ENCODE peak calls at places on chromosomes 11 and 22, in six cellular contexts. One of them, this sample, is unnamed.

GRCh38 chr22:27318516-27318915 is 483.0 kb downstream of the MN1 start:
- DNase-seq in AG09319: peak
- DNase-seq in A549: no peak
- DNase-seq in astrocyte: peak
- DNase-seq in CD8-positive, alpha-beta memory T cell: no peak
- DNase-seq in A172: no peak
- DNase-seq in this sample: no peak

GRCh38 chr22:47303161-47303890 is 540.9 kb downstream of the TBC1D22A start:
- DNase-seq in AG09319: no peak
- DNase-seq in A549: no peak
- DNase-seq in astrocyte: no peak
- DNase-seq in CD8-positive, alpha-beta memory T cell: no peak
- DNase-seq in A172: no peak
- DNase-seq in this sample: no peak

GRCh38 chr11:76236092-76237026 is 30.1 kb upstream of the WNT11 start:
- DNase-seq in AG09319: no peak
- DNase-seq in A549: peak
- DNase-seq in astrocyte: peak
- DNase-seq in CD8-positive, alpha-beta memory T cell: peak
- DNase-seq in A172: peak
- DNase-seq in this sample: peak

GRCh38 chr11:95419915-95420314 is 188.9 kb upstream of the SESN3 start:
- DNase-seq in AG09319: peak
- DNase-seq in A549: no peak
- DNase-seq in astrocyte: peak
- DNase-seq in CD8-positive, alpha-beta memory T cell: no peak
- DNase-seq in A172: no peak
- DNase-seq in this sample: no peak

GRCh38 chr11:69157156-69157821 is 1.6 kb downstream of the SMIM38 start:
- DNase-seq in AG09319: no peak
- DNase-seq in A549: no peak
- DNase-seq in astrocyte: peak
- DNase-seq in CD8-positive, alpha-beta memory T cell: peak
- DNase-seq in A172: no peak
- DNase-seq in this sample: no peak

GRCh38 chr11:69874984-69875673 is 55.9 kb upstream of the FGF3 start:
- DNase-seq in AG09319: no peak
- DNase-seq in A549: no peak
- DNase-seq in astrocyte: no peak
- DNase-seq in CD8-positive, alpha-beta memory T cell: no peak
- DNase-seq in A172: no peak
- DNase-seq in this sample: no peak

GRCh38 chr11:81989093-81989492 is 744.6 kb downstream of the FAM181B start:
- DNase-seq in AG09319: no peak
- DNase-seq in A549: no peak
- DNase-seq in astrocyte: peak
- DNase-seq in CD8-positive, alpha-beta memory T cell: no peak
- DNase-seq in A172: peak
- DNase-seq in this sample: no peak

GRCh38 chr11:14645985-14646900 is 2.6 kb downstream of the PDE3B start:
- DNase-seq in AG09319: no peak
- DNase-seq in A549: no peak
- DNase-seq in astrocyte: no peak
- DNase-seq in CD8-positive, alpha-beta memory T cell: no peak
- DNase-seq in A172: no peak
- DNase-seq in this sample: no peak

GRCh38 chr11:118615996-118616395 is 8.6 kb downstream of the PHLDB1 start:
- DNase-seq in AG09319: no peak
- DNase-seq in A549: no peak
- DNase-seq in astrocyte: no peak
- DNase-seq in CD8-positive, alpha-beta memory T cell: no peak
- DNase-seq in A172: no peak
- DNase-seq in this sample: no peak

GRCh38 chr11:128901655-128902514 is 10.7 kb downstream of the KCNJ5 start:
- DNase-seq in AG09319: no peak
- DNase-seq in A549: no peak
- DNase-seq in astrocyte: no peak
- DNase-seq in CD8-positive, alpha-beta memory T cell: no peak
- DNase-seq in A172: no peak
- DNase-seq in this sample: no peak

GRCh38 chr11:30917859-30918478 is 331.8 kb upstream of the MPPED2 start:
- DNase-seq in AG09319: no peak
- DNase-seq in A549: peak
- DNase-seq in astrocyte: peak
- DNase-seq in CD8-positive, alpha-beta memory T cell: no peak
- DNase-seq in A172: peak
- DNase-seq in this sample: no peak

GRCh38 chr11:34621876-34622275 is 983 bp downstream of the EHF start:
- DNase-seq in AG09319: no peak
- DNase-seq in A549: no peak
- DNase-seq in astrocyte: no peak
- DNase-seq in CD8-positive, alpha-beta memory T cell: no peak
- DNase-seq in A172: no peak
- DNase-seq in this sample: no peak

GRCh38 chr11:118142081-118142480 is 10.5 kb downstream of the SCN4B start:
- DNase-seq in AG09319: no peak
- DNase-seq in A549: peak
- DNase-seq in astrocyte: no peak
- DNase-seq in CD8-positive, alpha-beta memory T cell: no peak
- DNase-seq in A172: no peak
- DNase-seq in this sample: no peak

GRCh38 chr11:26234451-26234850 is 97.5 kb upstream of the ANO3 start:
- DNase-seq in AG09319: no peak
- DNase-seq in A549: no peak
- DNase-seq in astrocyte: peak
- DNase-seq in CD8-positive, alpha-beta memory T cell: no peak
- DNase-seq in A172: no peak
- DNase-seq in this sample: no peak

GRCh38 chr22:36898690-36899089 is 14.7 kb upstream of the CSF2RB start:
- DNase-seq in AG09319: no peak
- DNase-seq in A549: no peak
- DNase-seq in astrocyte: no peak
- DNase-seq in CD8-positive, alpha-beta memory T cell: no peak
- DNase-seq in A172: no peak
- DNase-seq in this sample: no peak

GRCh38 chr11:81005595-81005994 is 1564.8 kb upstream of the TENM4 start:
- DNase-seq in AG09319: no peak
- DNase-seq in A549: peak
- DNase-seq in astrocyte: peak
- DNase-seq in CD8-positive, alpha-beta memory T cell: no peak
- DNase-seq in A172: peak
- DNase-seq in this sample: no peak

GRCh38 chr11:47109882-47110281 is 66.8 kb downstream of the ARFGAP2 start:
- DNase-seq in AG09319: no peak
- DNase-seq in A549: no peak
- DNase-seq in astrocyte: no peak
- DNase-seq in CD8-positive, alpha-beta memory T cell: no peak
- DNase-seq in A172: no peak
- DNase-seq in this sample: no peak

GRCh38 chr11:61062181-61062955 is 39.9 kb upstream of the CD5 start:
- DNase-seq in AG09319: no peak
- DNase-seq in A549: no peak
- DNase-seq in astrocyte: no peak
- DNase-seq in CD8-positive, alpha-beta memory T cell: no peak
- DNase-seq in A172: no peak
- DNase-seq in this sample: no peak

GRCh38 chr11:69215784-69216415 is 60.2 kb downstream of the SMIM38 start:
- DNase-seq in AG09319: no peak
- DNase-seq in A549: peak
- DNase-seq in astrocyte: peak
- DNase-seq in CD8-positive, alpha-beta memory T cell: no peak
- DNase-seq in A172: peak
- DNase-seq in this sample: no peak

GRCh38 chr11:86274503-86274902 is 27.5 kb upstream of the HIKESHI start:
- DNase-seq in AG09319: no peak
- DNase-seq in A549: no peak
- DNase-seq in astrocyte: no peak
- DNase-seq in CD8-positive, alpha-beta memory T cell: no peak
- DNase-seq in A172: no peak
- DNase-seq in this sample: no peak

GRCh38 chr11:22472306-22472705 is 134.1 kb downstream of the SLC17A6 start:
- DNase-seq in AG09319: no peak
- DNase-seq in A549: peak
- DNase-seq in astrocyte: no peak
- DNase-seq in CD8-positive, alpha-beta memory T cell: no peak
- DNase-seq in A172: no peak
- DNase-seq in this sample: no peak

GRCh38 chr11:94281321-94281720 is 23.1 kb upstream of the IZUMO1R start:
- DNase-seq in AG09319: no peak
- DNase-seq in A549: no peak
- DNase-seq in astrocyte: no peak
- DNase-seq in CD8-positive, alpha-beta memory T cell: no peak
- DNase-seq in A172: no peak
- DNase-seq in this sample: no peak

GRCh38 chr11:128302425-128303186 is 284.8 kb downstream of the ETS1 start:
- DNase-seq in AG09319: no peak
- DNase-seq in A549: no peak
- DNase-seq in astrocyte: no peak
- DNase-seq in CD8-positive, alpha-beta memory T cell: peak
- DNase-seq in A172: no peak
- DNase-seq in this sample: peak

GRCh38 chr11:71212871-71213559 is 39.4 kb downstream of the SHANK2 start:
- DNase-seq in AG09319: no peak
- DNase-seq in A549: no peak
- DNase-seq in astrocyte: no peak
- DNase-seq in CD8-positive, alpha-beta memory T cell: no peak
- DNase-seq in A172: no peak
- DNase-seq in this sample: no peak

GRCh38 chr22:35311551-35311999 is 11.9 kb downstream of the TOM1 start:
- DNase-seq in AG09319: no peak
- DNase-seq in A549: no peak
- DNase-seq in astrocyte: no peak
- DNase-seq in CD8-positive, alpha-beta memory T cell: no peak
- DNase-seq in A172: no peak
- DNase-seq in this sample: no peak

GRCh38 chr11:126791446-126791845 is 209.1 kb downstream of the KIRREL3 start:
- DNase-seq in AG09319: no peak
- DNase-seq in A549: no peak
- DNase-seq in astrocyte: no peak
- DNase-seq in CD8-positive, alpha-beta memory T cell: no peak
- DNase-seq in A172: no peak
- DNase-seq in this sample: no peak

GRCh38 chr11:67002921-67003411 is 20.0 kb upstream of the SYT12 start:
- DNase-seq in AG09319: no peak
- DNase-seq in A549: no peak
- DNase-seq in astrocyte: no peak
- DNase-seq in CD8-positive, alpha-beta memory T cell: no peak
- DNase-seq in A172: no peak
- DNase-seq in this sample: no peak

GRCh38 chr11:131724436-131724995 is 354.1 kb downstream of the NTM start:
- DNase-seq in AG09319: no peak
- DNase-seq in A549: no peak
- DNase-seq in astrocyte: no peak
- DNase-seq in CD8-positive, alpha-beta memory T cell: no peak
- DNase-seq in A172: no peak
- DNase-seq in this sample: no peak

GRCh38 chr22:48140261-48140660 is 1377.8 kb downstream of the TBC1D22A start:
- DNase-seq in AG09319: no peak
- DNase-seq in A549: no peak
- DNase-seq in astrocyte: no peak
- DNase-seq in CD8-positive, alpha-beta memory T cell: no peak
- DNase-seq in A172: no peak
- DNase-seq in this sample: no peak

GRCh38 chr11:75453916-75454655 is 21.1 kb upstream of the KLHL35 start:
- DNase-seq in AG09319: peak
- DNase-seq in A549: no peak
- DNase-seq in astrocyte: peak
- DNase-seq in CD8-positive, alpha-beta memory T cell: no peak
- DNase-seq in A172: peak
- DNase-seq in this sample: no peak

GRCh38 chr22:39290724-39291161 is 28.7 kb downstream of the RPL3 start:
- DNase-seq in AG09319: no peak
- DNase-seq in A549: peak
- DNase-seq in astrocyte: peak
- DNase-seq in CD8-positive, alpha-beta memory T cell: no peak
- DNase-seq in A172: peak
- DNase-seq in this sample: no peak

GRCh38 chr11:62398011-62398994 is 20.5 kb upstream of the SCGB1A1 start:
- DNase-seq in AG09319: no peak
- DNase-seq in A549: peak
- DNase-seq in astrocyte: peak
- DNase-seq in CD8-positive, alpha-beta memory T cell: peak
- DNase-seq in A172: peak
- DNase-seq in this sample: no peak

GRCh38 chr22:25668437-25668836 is 73.6 kb upstream of the MYO18B start:
- DNase-seq in AG09319: peak
- DNase-seq in A549: peak
- DNase-seq in astrocyte: peak
- DNase-seq in CD8-positive, alpha-beta memory T cell: no peak
- DNase-seq in A172: no peak
- DNase-seq in this sample: no peak

GRCh38 chr11:65060913-65061408 is 2.6 kb upstream of the NAALADL1 start:
- DNase-seq in AG09319: no peak
- DNase-seq in A549: peak
- DNase-seq in astrocyte: no peak
- DNase-seq in CD8-positive, alpha-beta memory T cell: no peak
- DNase-seq in A172: no peak
- DNase-seq in this sample: no peak

GRCh38 chr11:100550910-100551309 is 136.2 kb upstream of the ARHGAP42 start:
- DNase-seq in AG09319: no peak
- DNase-seq in A549: no peak
- DNase-seq in astrocyte: no peak
- DNase-seq in CD8-positive, alpha-beta memory T cell: no peak
- DNase-seq in A172: no peak
- DNase-seq in this sample: no peak

GRCh38 chr22:39748877-39749276 is 144.7 kb downstream of the ENTHD1 start:
- DNase-seq in AG09319: peak
- DNase-seq in A549: no peak
- DNase-seq in astrocyte: peak
- DNase-seq in CD8-positive, alpha-beta memory T cell: no peak
- DNase-seq in A172: peak
- DNase-seq in this sample: no peak

This sample was measured in central memory CD4-positive, alpha-beta T cell.